ENCODE peak calls at places on chromosomes 6 and 20, in six cellular contexts. S is endothelial cell, Y is cerebellar cortex, W is NCI-H1105, P is mucosa of gallbladder, K is posterior cingulate gyrus. H is an unnamed sample.

GRCh38 chr20:37501940-37502339 is 19.1 kb upstream of the NNAT start:
- DNase-seq in S (peak), Y (peak), W (no peak), P (no peak), K (peak), H (no peak)

GRCh38 chr6:11754625-11755289 is 23.8 kb downstream of the ADTRP start:
- DNase-seq in S (no peak), Y (no peak), W (no peak), P (no peak), K (no peak), H (no peak)

GRCh38 chr20:61525781-61526431 is 273.8 kb downstream of the CDH4 start:
- DNase-seq in S (peak), Y (no peak), W (no peak), P (no peak), K (peak), H (no peak)

GRCh38 chr20:58867211-58867610 is 14.7 kb downstream of the GNAS start:
- DNase-seq in S (no peak), Y (no peak), W (no peak), P (no peak), K (no peak), H (no peak)

GRCh38 chr20:50341880-50342637 is 151.4 kb downstream of the CEBPB start:
- DNase-seq in S (no peak), Y (no peak), W (no peak), P (no peak), K (peak), H (no peak)

GRCh38 chr20:10647471-10647870 is 26.3 kb downstream of the JAG1 start:
- DNase-seq in S (no peak), Y (peak), W (no peak), P (no peak), K (no peak), H (peak)

GRCh38 chr20:34022154-34022842 is 28.6 kb downstream of the RALY start:
- DNase-seq in S (no peak), Y (peak), W (no peak), P (no peak), K (no peak), H (no peak)

GRCh38 chr6:142696689-142697088 is 248.3 kb downstream of the HIVEP2 start:
- DNase-seq in S (no peak), Y (no peak), W (no peak), P (peak), K (peak), H (no peak)

GRCh38 chr6:149252626-149253025 is 64.9 kb upstream of the TAB2 start:
- DNase-seq in S (no peak), Y (no peak), W (no peak), P (no peak), K (no peak), H (no peak)

GRCh38 chr6:53643481-53643965 is 22.0 kb downstream of the KLHL31 start:
- DNase-seq in S (no peak), Y (no peak), W (no peak), P (no peak), K (no peak), H (no peak)

GRCh38 chr6:34074064-34074739 is 71.7 kb downstream of the GRM4 start:
- DNase-seq in S (no peak), Y (no peak), W (no peak), P (no peak), K (no peak), H (no peak)

GRCh38 chr6:112233864-112234263 is 20.5 kb downstream of the LAMA4 start:
- DNase-seq in S (no peak), Y (no peak), W (no peak), P (no peak), K (no peak), H (no peak)

GRCh38 chr6:105318660-105319059 is 84.2 kb downstream of the PREP start:
- DNase-seq in S (no peak), Y (no peak), W (no peak), P (no peak), K (no peak), H (no peak)

GRCh38 chr6:4805553-4806307 is 29.5 kb downstream of the CDYL start:
- DNase-seq in S (peak), Y (peak), W (peak), P (peak), K (peak), H (no peak)

GRCh38 chr6:168162366-168162765 is 83.4 kb upstream of the FRMD1 start:
- DNase-seq in S (no peak), Y (no peak), W (no peak), P (peak), K (no peak), H (no peak)

GRCh38 chr6:156685823-156686428 is 91.3 kb upstream of the ARID1B start:
- DNase-seq in S (no peak), Y (no peak), W (no peak), P (no peak), K (no peak), H (no peak)

GRCh38 chr6:16429669-16430068 is 191.3 kb downstream of the GMPR start:
- DNase-seq in S (no peak), Y (no peak), W (no peak), P (no peak), K (no peak), H (no peak)

GRCh38 chr6:74871757-74872156 is 334.1 kb downstream of the COL12A1 start:
- DNase-seq in S (no peak), Y (no peak), W (no peak), P (no peak), K (no peak), H (no peak)

GRCh38 chr6:35725081-35725708 is 11.6 kb upstream of the ARMC12 start:
- DNase-seq in S (no peak), Y (no peak), W (no peak), P (no peak), K (no peak), H (no peak)

GRCh38 chr6:14770572-14770971 is 475.3 kb upstream of the JARID2 start:
- DNase-seq in S (no peak), Y (no peak), W (no peak), P (no peak), K (no peak), H (no peak)

GRCh38 chr6:3625161-3625979 is 126.1 kb downstream of the PXDC1 start:
- DNase-seq in S (no peak), Y (no peak), W (no peak), P (no peak), K (no peak), H (no peak)

GRCh38 chr6:150072201-150072600 is 3.3 kb upstream of the ULBP3 start:
- DNase-seq in S (no peak), Y (no peak), W (no peak), P (peak), K (peak), H (no peak)

GRCh38 chr20:50695144-50695872 is 4.0 kb upstream of the RIPOR3 start:
- DNase-seq in S (no peak), Y (no peak), W (no peak), P (no peak), K (no peak), H (no peak)

GRCh38 chr6:17417817-17418216 is 24.4 kb downstream of the CAP2 start:
- DNase-seq in S (peak), Y (peak), W (no peak), P (no peak), K (no peak), H (no peak)

GRCh38 chr6:7195330-7196018 is 87.7 kb downstream of the RREB1 start:
- DNase-seq in S (no peak), Y (no peak), W (no peak), P (no peak), K (no peak), H (no peak)

GRCh38 chr6:3721810-3722209 is 29.7 kb downstream of the PXDC1 start:
- DNase-seq in S (no peak), Y (no peak), W (no peak), P (no peak), K (peak), H (no peak)

GRCh38 chr6:21402368-21402767 is 191.2 kb upstream of the SOX4 start:
- DNase-seq in S (no peak), Y (no peak), W (no peak), P (peak), K (no peak), H (no peak)

GRCh38 chr6:18432180-18432579 is 45.0 kb downstream of the RNF144B start:
- DNase-seq in S (no peak), Y (no peak), W (no peak), P (no peak), K (no peak), H (no peak)

GRCh38 chr6:42279144-42279781 is 61.6 kb upstream of the MRPS10 start:
- DNase-seq in S (no peak), Y (no peak), W (no peak), P (peak), K (peak), H (no peak)

GRCh38 chr6:147540075-147540474 is 31.6 kb downstream of the SAMD5 start:
- DNase-seq in S (no peak), Y (no peak), W (no peak), P (no peak), K (no peak), H (no peak)

GRCh38 chr6:20302702-20303251 is 90.5 kb upstream of the MBOAT1 start:
- DNase-seq in S (no peak), Y (no peak), W (no peak), P (no peak), K (no peak), H (no peak)

GRCh38 chr6:48825501-48826317 is 637.3 kb downstream of the MMUT start:
- DNase-seq in S (no peak), Y (no peak), W (no peak), P (no peak), K (no peak), H (no peak)

GRCh38 chr6:33014841-33015634 is 5.6 kb upstream of the HLA-DOA start:
- DNase-seq in S (peak), Y (peak), W (peak), P (peak), K (no peak), H (peak)

GRCh38 chr6:52724041-52724405 is 39.3 kb downstream of the GSTA2 start:
- DNase-seq in S (no peak), Y (no peak), W (no peak), P (peak), K (no peak), H (no peak)

GRCh38 chr6:4672772-4673171 is 103.4 kb upstream of the CDYL start:
- DNase-seq in S (no peak), Y (no peak), W (no peak), P (peak), K (no peak), H (no peak)

H was measured in GM12891.